ENCODE peak calls at places on chromosomes 1 and 21, in seven cellular contexts. W, R, C, K, U, X and L are unnamed samples.

GRCh38 chr1:151158751-151159251 is 2.4 kb downstream of the TNFAIP8L2 start:
- DNase-seq in U (peak), X (no peak), K (no peak), C (no peak), W (no peak), R (no peak), L (no peak)

GRCh38 chr1:107936498-107937481 is 28.2 kb downstream of the VAV3 start:
- DNase-seq in X (peak), W (peak), R (peak), C (peak), U (peak), K (peak), L (peak)

GRCh38 chr1:109508873-109509175 is 703 bp downstream of the AMIGO1 start:
- DNase-seq in X (no peak), W (no peak), U (no peak), R (no peak), C (no peak), K (no peak), L (no peak)

GRCh38 chr1:87880098-87880746 is 551.5 kb downstream of the LMO4 start:
- DNase-seq in X (no peak), C (no peak), R (no peak), U (no peak), K (no peak), W (no peak), L (no peak)

GRCh38 chr21:26881504-26882228 is 36.5 kb upstream of the ADAMTS1 start:
- DNase-seq in K (no peak), C (no peak), X (peak), R (peak), W (peak), U (peak), L (peak)

GRCh38 chr1:37325010-37325409 is 149.4 kb upstream of the ZC3H12A start:
- DNase-seq in R (no peak), C (no peak), W (no peak), X (no peak), K (no peak), U (no peak), L (no peak)

GRCh38 chr1:221071761-221072160 is 192.5 kb downstream of the HLX start:
- DNase-seq in W (no peak), K (no peak), C (no peak), U (no peak), R (no peak), X (no peak), L (no peak)

GRCh38 chr1:46171351-46171750 is 3.5 kb upstream of the TSPAN1 start:
- DNase-seq in X (no peak), W (no peak), K (no peak), R (no peak), U (no peak), C (no peak), L (no peak)

GRCh38 chr1:148315081-148315811 is 163.2 kb upstream of the NBPF11 start:
- DNase-seq in C (no peak), U (no peak), W (no peak), K (no peak), X (no peak), R (no peak), L (no peak)

GRCh38 chr1:217133958-217134856 is 411.0 kb upstream of the ESRRG start:
- DNase-seq in U (peak), W (peak), K (peak), X (peak), C (peak), R (peak), L (peak)

GRCh38 chr21:35441868-35442582 is 392.9 kb upstream of the RUNX1 start:
- DNase-seq in U (peak), X (no peak), K (no peak), R (no peak), C (no peak), W (no peak), L (no peak)

DNA sequence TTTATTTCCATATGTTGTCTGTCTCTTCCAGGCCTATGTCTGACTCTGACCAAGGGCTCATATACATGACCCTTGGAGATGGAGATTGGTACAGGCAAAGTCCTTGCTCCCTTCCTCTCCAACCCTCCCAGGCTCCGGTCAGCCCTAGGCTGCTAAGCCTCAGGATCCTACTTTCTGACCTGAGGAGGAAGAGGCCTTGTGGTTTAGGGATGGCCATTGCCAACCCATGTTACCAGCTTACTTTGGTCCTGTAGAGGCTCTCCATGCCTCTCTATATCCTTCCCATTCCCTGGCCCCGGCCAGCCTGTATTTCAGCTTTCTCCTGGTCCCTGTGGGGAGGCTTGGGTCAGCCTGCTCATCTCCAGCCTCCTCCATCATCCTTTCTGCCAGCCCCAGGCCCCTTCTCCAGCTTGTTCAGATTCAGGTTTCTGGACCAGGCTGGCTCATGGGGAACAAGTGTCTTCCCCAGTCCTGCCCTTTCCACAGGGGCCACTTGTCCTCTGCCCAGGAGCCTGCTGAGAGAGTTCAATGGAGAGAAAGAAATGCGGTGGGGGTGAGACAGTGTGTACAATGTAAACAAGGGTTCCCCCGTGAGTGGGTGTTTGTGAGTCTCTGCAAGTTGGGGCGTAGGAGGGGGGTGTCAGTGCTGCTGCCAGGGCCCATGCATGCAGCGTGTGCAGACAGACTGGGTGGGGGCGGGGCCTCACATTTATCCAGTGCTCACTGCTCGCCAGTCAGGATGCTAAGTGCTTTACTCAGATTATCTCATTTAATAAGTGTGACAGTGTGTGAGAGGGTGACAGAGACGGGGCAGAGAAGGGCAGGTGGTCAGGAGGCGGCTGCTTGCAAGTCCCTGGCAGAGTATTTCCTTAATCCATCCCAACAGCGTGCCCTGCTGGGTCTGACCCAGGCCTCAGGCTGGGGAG is 31.3 kb upstream of the FOXO6 start:
- DNase-seq in C (no peak), K (peak), U (no peak), X (no peak), W (no peak), R (no peak), L (no peak)
- H3K4ac ChIP-seq in C (no peak), K (no peak), U (no peak), X (no peak), W (no peak), R (no peak), L (no peak)

GRCh38 chr21:14479387-14479786 is 66.7 kb downstream of the SAMSN1 start:
- DNase-seq in C (no peak), W (no peak), K (no peak), R (no peak), U (peak), X (no peak), L (no peak)

GRCh38 chr21:14474995-14475394 is 71.1 kb downstream of the SAMSN1 start:
- DNase-seq in U (no peak), X (no peak), K (no peak), R (no peak), C (no peak), W (no peak), L (no peak)

GRCh38 chr21:14482165-14482564 is 64.0 kb downstream of the SAMSN1 start:
- DNase-seq in C (no peak), X (peak), R (no peak), W (no peak), U (no peak), K (no peak), L (no peak)

GRCh38 chr21:14484188-14485009 is 61.7 kb downstream of the SAMSN1 start:
- DNase-seq in C (no peak), R (no peak), U (no peak), K (no peak), X (no peak), W (no peak), L (no peak)

DNA sequence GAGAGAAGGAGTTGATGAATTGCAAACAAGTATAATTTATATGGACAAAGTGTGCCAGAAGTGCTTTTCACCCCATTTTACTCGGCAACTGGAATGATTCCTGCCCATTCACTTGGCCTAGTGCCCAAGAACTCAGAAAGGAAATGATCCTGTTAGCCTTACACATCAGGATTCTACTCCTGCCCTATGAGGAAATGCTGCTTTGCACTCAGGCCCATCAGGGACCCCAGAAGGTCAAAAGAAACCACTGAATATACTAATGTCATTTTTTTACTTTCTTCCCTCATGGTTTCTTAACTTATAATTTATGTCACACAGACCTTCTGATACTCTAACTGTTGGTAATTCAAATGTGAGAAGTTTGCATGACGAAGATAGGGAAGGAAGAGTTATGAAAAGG is 65.5 kb downstream of the SAMSN1 start:
- DNase-seq in U (no peak), K (no peak), R (no peak), W (no peak), C (no peak), X (no peak), L (no peak)
- H3K4ac ChIP-seq in U (no peak), K (no peak), R (no peak), W (no peak), C (no peak), X (no peak), L (no peak)

GRCh38 chr1:104028670-104029069 is 279.0 kb downstream of the AMY1C start:
- DNase-seq in C (no peak), R (no peak), U (no peak), K (no peak), X (no peak), W (no peak), L (no peak)
- H3K4ac ChIP-seq in C (no peak), R (no peak), U (no peak), K (no peak), X (no peak), W (no peak), L (no peak)

GRCh38 chr1:116827607-116828125 is 73.4 kb downstream of the CD2 start:
- DNase-seq in W (no peak), R (no peak), C (no peak), K (no peak), X (no peak), U (no peak), L (no peak)

GRCh38 chr1:116825400-116825734 is 71.1 kb downstream of the CD2 start:
- DNase-seq in W (peak), K (no peak), U (no peak), X (no peak), R (no peak), C (no peak), L (no peak)

GRCh38 chr1:116824631-116825399 is 70.6 kb downstream of the CD2 start:
- DNase-seq in C (peak), U (peak), R (no peak), W (no peak), K (no peak), X (no peak), L (no peak)

GRCh38 chr1:116825735-116826438 is 71.7 kb downstream of the CD2 start:
- DNase-seq in K (no peak), W (peak), X (no peak), R (no peak), C (peak), U (peak), L (no peak)

GRCh38 chr1:116826818-116827606 is 72.8 kb downstream of the CD2 start:
- DNase-seq in X (peak), W (peak), C (no peak), K (no peak), R (no peak), U (peak), L (peak)
- H3K4ac ChIP-seq in X (no peak), W (peak), C (no peak), K (no peak), R (no peak), U (no peak), L (no peak)

GRCh38 chr1:227794813-227795183 is 20.7 kb upstream of the PRSS38 start:
- DNase-seq in X (no peak), R (no peak), C (no peak), U (peak), K (no peak), W (no peak), L (no peak)

GRCh38 chr1:227793079-227793947 is 22.2 kb upstream of the PRSS38 start:
- DNase-seq in X (no peak), W (no peak), C (no peak), R (no peak), U (no peak), K (no peak), L (no peak)

GRCh38 chr1:227792216-227793078 is 23.0 kb upstream of the PRSS38 start:
- DNase-seq in U (peak), W (no peak), X (peak), C (peak), K (peak), R (no peak), L (no peak)

GRCh38 chr1:227795732-227796131 is 19.7 kb upstream of the PRSS38 start:
- DNase-seq in W (no peak), C (no peak), K (no peak), X (no peak), R (no peak), U (no peak), L (no peak)

GRCh38 chr1:227793948-227794812 is 21.3 kb upstream of the PRSS38 start:
- DNase-seq in X (no peak), C (peak), U (peak), R (peak), W (peak), K (peak), L (peak)
- H3K4ac ChIP-seq in X (no peak), C (no peak), U (no peak), R (no peak), W (no peak), K (peak), L (peak)

DNA sequence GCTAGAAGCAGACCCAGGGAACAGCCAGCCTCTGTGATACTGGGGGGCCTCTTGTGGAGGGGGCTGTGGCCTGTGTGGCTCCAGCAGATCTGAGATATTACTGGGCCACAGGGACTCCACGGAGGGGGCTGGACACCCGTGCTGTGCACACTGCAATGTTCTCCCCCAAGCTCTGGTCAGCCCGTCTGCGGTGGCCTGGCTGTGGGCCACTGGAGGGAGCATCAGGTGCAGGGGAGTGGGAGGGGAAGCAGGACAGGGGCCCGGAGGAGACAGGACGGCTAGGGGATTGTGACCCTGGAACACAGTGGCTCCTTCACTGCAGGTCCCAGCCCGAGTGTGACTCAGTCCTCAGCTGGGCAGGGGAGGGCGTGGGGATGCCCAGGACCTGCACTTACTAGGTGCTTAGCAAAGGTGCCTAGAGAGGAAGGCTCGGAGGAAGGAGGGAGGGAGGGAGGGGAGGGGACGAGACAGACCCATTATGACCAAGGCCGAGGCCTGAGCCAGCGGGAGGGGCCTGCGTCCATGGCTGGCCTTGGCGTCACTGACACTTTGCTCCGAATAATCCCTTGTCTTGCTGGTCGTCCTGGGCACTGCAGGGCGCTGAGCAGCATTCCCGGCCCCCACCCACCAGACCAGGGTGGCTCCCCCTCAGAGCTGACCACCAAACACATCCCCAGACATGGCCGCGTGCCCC is 44.2 kb downstream of the PRDM16 start:
- DNase-seq in U (no peak), K (no peak), X (no peak), C (no peak), R (no peak), W (no peak), L (no peak)
- H3K4ac ChIP-seq in U (no peak), K (no peak), X (no peak), C (no peak), R (peak), W (no peak), L (no peak)

DNA sequence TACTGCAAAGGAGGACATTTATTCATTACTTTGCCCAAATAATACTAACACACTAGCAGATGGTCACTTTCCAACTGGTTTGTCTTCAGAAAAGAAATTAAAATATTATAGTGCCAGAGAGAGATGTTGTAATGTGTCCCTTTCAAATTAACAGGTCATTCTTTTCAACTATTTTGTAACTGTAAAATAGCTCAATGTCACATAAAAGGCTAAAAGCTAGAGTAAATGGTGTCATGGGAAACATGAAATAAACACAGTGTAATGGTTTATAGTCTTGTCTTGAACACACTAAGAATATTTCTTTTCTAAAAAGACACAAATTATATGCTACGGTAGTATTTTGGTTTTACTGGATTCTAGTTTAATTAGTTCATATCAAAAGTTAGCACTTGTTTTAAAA is 77.8 kb downstream of the ADGRL2 start:
- DNase-seq in R (no peak), X (no peak), K (no peak), C (no peak), W (no peak), U (no peak), L (no peak)
- H3K4ac ChIP-seq in R (no peak), X (no peak), K (no peak), C (no peak), W (no peak), U (no peak), L (no peak)

GRCh38 chr1:77541162-77541545 is 141.3 kb downstream of the ZZZ3 start:
- DNase-seq in C (no peak), X (no peak), K (no peak), W (no peak), U (no peak), R (no peak), L (no peak)
- H3K4ac ChIP-seq in C (no peak), X (no peak), K (no peak), W (peak), U (no peak), R (no peak), L (peak)

GRCh38 chr1:215608646-215609045 is 41.5 kb downstream of the KCTD3 start:
- DNase-seq in K (no peak), U (no peak), X (peak), C (no peak), R (no peak), W (no peak), L (no peak)
- H3K4ac ChIP-seq in K (no peak), U (no peak), X (no peak), C (no peak), R (no peak), W (no peak), L (no peak)

GRCh38 chr1:229019647-229020281 is 251.1 kb upstream of the RAB4A start:
- DNase-seq in C (no peak), K (no peak), W (no peak), U (no peak), X (no peak), R (no peak), L (no peak)
- H3K4ac ChIP-seq in C (no peak), K (no peak), W (no peak), U (no peak), X (no peak), R (no peak), L (no peak)